ENCODE peak calls at places on chromosomes 12 and 14, in seven cellular contexts. A, N, Q, M, X, S and Z are unnamed samples.

GRCh38 chr12:65566776-65567175 is 257.5 kb upstream of the HMGA2 start:
- DNase-seq in Q (no peak), A (no peak), X (no peak), N (peak), M (no peak), S (no peak), Z (no peak)

GRCh38 chr12:120846721-120847120 is 57.4 kb downstream of the SPPL3 start:
- DNase-seq in X (no peak), S (no peak), N (peak), M (no peak), A (no peak), Q (no peak), Z (no peak)

GRCh38 chr14:104435147-104436046 is 144.2 kb upstream of the C14orf180 start:
- DNase-seq in X (no peak), A (no peak), S (no peak), Q (no peak), N (no peak), M (peak), Z (no peak)

GRCh38 chr14:66709292-66709691 is 201.3 kb downstream of the GPHN start:
- DNase-seq in M (no peak), A (peak), X (no peak), Q (no peak), S (no peak), N (peak), Z (peak)

GRCh38 chr12:1540690-1541089 is 53.7 kb downstream of the FBXL14 start:
- DNase-seq in S (no peak), Q (no peak), A (peak), N (no peak), X (no peak), M (no peak), Z (no peak)

GRCh38 chr12:62716866-62717477 is 218.0 kb downstream of the PPM1H start:
- DNase-seq in M (no peak), S (no peak), Q (no peak), A (no peak), X (no peak), N (no peak), Z (no peak)

GRCh38 chr12:8609061-8609570 is 3.5 kb downstream of the AICDA start:
- DNase-seq in X (no peak), S (no peak), A (peak), M (no peak), Q (no peak), N (peak), Z (peak)

GRCh38 chr12:51721281-51721940 is 127.1 kb downstream of the FIGNL2 start:
- DNase-seq in M (peak), X (peak), N (peak), S (peak), A (no peak), Q (no peak), Z (no peak)

GRCh38 chr12:55258288-55258687 is 13.9 kb downstream of the OR6C74 start:
- DNase-seq in S (no peak), Q (no peak), X (no peak), A (no peak), N (no peak), M (no peak), Z (no peak)

GRCh38 chr14:75244121-75244520 is 34.5 kb upstream of the FOS start:
- DNase-seq in Q (no peak), N (no peak), S (no peak), A (no peak), M (no peak), X (no peak), Z (no peak)

GRCh38 chr14:94056579-94057308 is 24.3 kb downstream of the DDX24 start:
- DNase-seq in X (no peak), A (no peak), M (no peak), S (no peak), Q (peak), N (peak), Z (no peak)

GRCh38 chr12:40286583-40286982 is 61.8 kb downstream of the LRRK2 start:
- DNase-seq in N (peak), Q (no peak), X (no peak), S (no peak), A (no peak), M (no peak), Z (no peak)

GRCh38 chr12:30813741-30814687 is 59.3 kb upstream of the CAPRIN2 start:
- DNase-seq in S (no peak), X (no peak), N (peak), A (no peak), M (no peak), Q (no peak), Z (no peak)

GRCh38 chr12:33617218-33617617 is 177.6 kb upstream of the SYT10 start:
- DNase-seq in X (no peak), M (no peak), A (no peak), N (no peak), Q (no peak), S (no peak), Z (no peak)

GRCh38 chr12:51593539-51593938 is 2.5 kb downstream of the SCN8A start:
- DNase-seq in Q (no peak), X (no peak), A (peak), M (no peak), S (no peak), N (peak), Z (peak)

GRCh38 chr14:49193365-49194050 is 392.7 kb downstream of the RPS29 start:
- DNase-seq in Q (no peak), X (no peak), N (no peak), M (no peak), S (no peak), A (no peak), Z (no peak)

GRCh38 chr12:51424662-51425539 is at the start of gene SLC4A8:
- DNase-seq in S (peak), A (peak), N (peak), M (peak), Q (no peak), X (peak), Z (peak)

GRCh38 chr12:82524020-82524419 is 162.7 kb upstream of the TMTC2 start:
- DNase-seq in A (peak), M (no peak), X (no peak), S (no peak), N (no peak), Q (no peak), Z (no peak)

GRCh38 chr14:91719839-91720238 is 12.0 kb downstream of the CATSPERB start:
- DNase-seq in Q (no peak), N (no peak), S (no peak), M (no peak), A (no peak), X (no peak), Z (no peak)

GRCh38 chr14:91716999-91717398 is 14.9 kb downstream of the CATSPERB start:
- DNase-seq in A (no peak), Q (no peak), X (no peak), M (no peak), S (no peak), N (no peak), Z (no peak)

GRCh38 chr14:91714805-91715204 is 17.1 kb downstream of the CATSPERB start:
- DNase-seq in X (no peak), S (no peak), Q (no peak), M (no peak), N (no peak), A (no peak), Z (no peak)
- TF ChIP-seq CTCF in X (no peak), S (no peak), Q (no peak), M (no peak), N (no peak), A (peak), Z (no peak)

GRCh38 chr14:79419571-79420327 is 791.6 kb downstream of the DIO2 start:
- DNase-seq in S (no peak), N (peak), A (no peak), Q (no peak), M (no peak), X (no peak), Z (no peak)
- H3K4me3 ChIP-seq in S (no peak), N (no peak), A (no peak), Q (no peak), M (no peak), X (no peak), Z (no peak)

GRCh38 chr12:88228720-88229119 is 86.6 kb downstream of the TMTC3 start:
- DNase-seq in N (no peak), X (no peak), S (no peak), M (no peak), Q (no peak), A (no peak), Z (no peak)
- TF ChIP-seq CTCF in N (no peak), X (no peak), S (no peak), M (no peak), Q (no peak), A (peak), Z (no peak)

GRCh38 chr12:13436182-13436581 is 239.7 kb downstream of the EMP1 start:
- DNase-seq in A (no peak), X (no peak), M (no peak), Q (no peak), S (no peak), N (no peak), Z (no peak)
- H3K4me3 ChIP-seq in A (no peak), X (no peak), M (no peak), Q (no peak), S (no peak), N (no peak), Z (no peak)

GRCh38 chr12:50222275-50222783 is 55.2 kb upstream of the CERS5 start:
- DNase-seq in X (peak), N (peak), M (no peak), A (no peak), S (no peak), Q (peak), Z (peak)
- TF ChIP-seq CTCF in X (peak), N (peak), M (peak), A (no peak), S (no peak), Q (no peak), Z (peak)

DNA sequence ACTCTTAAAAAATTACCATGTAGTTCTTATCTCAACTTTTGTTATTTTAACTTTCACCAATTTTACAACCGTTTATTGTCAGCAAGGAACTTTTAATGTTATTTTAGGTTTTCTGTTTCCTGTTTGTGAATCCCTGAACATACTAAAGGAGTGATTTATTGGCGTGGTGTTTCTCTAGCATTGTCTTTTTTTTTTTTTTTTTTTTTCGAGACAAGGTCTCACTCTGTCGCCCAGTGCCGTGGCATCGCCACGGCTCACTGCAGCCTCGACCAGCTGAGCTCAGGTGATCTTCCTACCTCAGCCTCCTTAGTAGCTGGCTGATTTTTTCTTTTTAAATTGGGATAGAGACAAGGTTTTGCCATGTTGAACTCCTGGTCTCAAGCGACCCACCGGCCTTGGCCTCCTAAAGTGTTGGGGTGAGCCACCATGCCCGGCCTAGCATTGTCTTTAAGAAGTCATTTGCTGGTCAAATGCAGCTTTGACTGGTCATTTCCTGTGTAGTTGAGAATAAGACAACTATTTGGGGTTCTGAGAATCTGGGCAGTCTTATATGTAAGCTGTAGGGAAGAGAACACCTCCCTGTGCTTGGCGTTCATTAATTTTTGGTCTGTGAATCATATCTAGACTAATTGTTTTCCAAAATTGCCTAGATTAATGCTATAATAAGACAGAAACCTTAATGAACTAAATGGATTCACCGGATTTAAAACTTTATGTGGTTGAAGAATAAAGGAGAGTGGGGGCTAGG is 2.1 kb downstream of the WASHC4 start:
- DNase-seq in A (no peak), Q (no peak), M (no peak), X (no peak), N (peak), S (no peak), Z (no peak)
- H3K4me3 ChIP-seq in A (peak), Q (peak), M (peak), X (peak), N (peak), S (peak), Z (peak)

GRCh38 chr12:24768415-24768814 is 180.5 kb downstream of the BCAT1 start:
- DNase-seq in M (no peak), N (no peak), A (no peak), X (no peak), S (no peak), Q (no peak), Z (no peak)
- TF ChIP-seq CTCF in M (no peak), N (no peak), A (no peak), X (no peak), S (no peak), Q (no peak), Z (no peak)

GRCh38 chr12:5438671-5439200 is 6.8 kb downstream of the NTF3 start:
- DNase-seq in M (no peak), S (no peak), N (no peak), Q (no peak), X (no peak), A (no peak), Z (no peak)

GRCh38 chr12:5435161-5435560 is 3.3 kb downstream of the NTF3 start:
- DNase-seq in S (no peak), X (no peak), M (no peak), Q (no peak), N (no peak), A (no peak), Z (no peak)

GRCh38 chr12:5439333-5439732 is 7.4 kb downstream of the NTF3 start:
- DNase-seq in M (no peak), A (no peak), N (no peak), S (no peak), X (no peak), Q (no peak), Z (no peak)

GRCh38 chr12:5437657-5438056 is 5.7 kb downstream of the NTF3 start:
- DNase-seq in M (no peak), Q (no peak), A (no peak), S (no peak), N (no peak), X (no peak), Z (no peak)

DNA sequence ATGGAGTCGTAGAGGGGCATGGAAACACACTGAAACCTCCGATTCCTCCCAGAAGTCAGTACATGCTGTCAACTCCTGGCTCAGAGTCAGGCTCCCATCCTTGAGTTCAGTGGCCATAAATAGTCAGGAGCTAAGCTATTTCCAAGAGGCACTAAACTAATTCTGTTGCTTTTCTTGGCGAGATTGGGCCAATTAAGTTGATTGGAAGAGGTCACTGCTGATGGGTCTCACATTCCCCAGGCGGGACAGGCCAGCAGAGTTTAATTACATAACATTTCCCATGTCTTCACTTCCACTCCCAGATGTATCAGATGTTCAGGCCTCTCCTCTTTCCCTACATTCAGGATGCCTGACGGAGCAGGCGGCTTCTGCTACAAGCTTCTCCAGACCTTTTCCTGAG is 5.2 kb downstream of the NTF3 start:
- DNase-seq in A (no peak), X (no peak), S (no peak), N (no peak), M (no peak), Q (no peak), Z (no peak)
- H3K4me3 ChIP-seq in A (no peak), X (no peak), S (no peak), N (no peak), M (no peak), Q (peak), Z (no peak)